ENCODE peak calls at places on chromosome 19, in ten cellular contexts. Y is esophagus squamous epithelium; G is stimulated activated CD8-positive, alpha-beta memory T cell treated with anti-CD3 and anti-CD28 coated beads, Interleukin-7, amount 100 ng/mL, for 1 hour; Z is AG09309; E is cardiac muscle cell; V is H9; Q is HFF-Myc; S is aorta; I is HAP-1; H is foreskin melanocyte. R is an unnamed sample.

GRCh38 chr19:33906578-33907335 is 110.1 kb downstream of the KCTD15 start:
- DNase-seq in Y (no peak), G (no peak), Z (no peak), E (peak; percentile 50), V (peak; percentile 58), Q (no peak), S (no peak), I (no peak), H (no peak), R (no peak)

GRCh38 chr19:15869109-15869555 is 28.7 kb downstream of the CYP4F2 start:
- DNase-seq in Y (no peak), G (no peak), Z (no peak), E (peak; percentile 48), V (no peak), Q (no peak), S (no peak), I (peak; percentile 37), H (peak; percentile 14), R (peak; percentile 99)

GRCh38 chr19:3683866-3684816 is 16.1 kb downstream of the PIP5K1C start:
- DNase-seq in Y (no peak), G (no peak), Z (no peak), E (peak; percentile 61), V (no peak), Q (no peak), S (no peak), I (no peak), H (no peak), R (no peak)

GRCh38 chr19:24140099-24140498 is 53.1 kb downstream of the ZNF254 start:
- DNase-seq in Y (no peak), G (no peak), Z (peak; percentile 31), E (peak; percentile 84), V (no peak), Q (peak; percentile 51), S (no peak), I (no peak), H (no peak), R (peak; percentile 14)

GRCh38 chr19:35168261-35168660 is 13.7 kb downstream of the FXYD5 start:
- DNase-seq in Y (no peak), G (no peak), Z (no peak), E (no peak), V (peak; percentile 19), Q (no peak), S (no peak), I (no peak), H (no peak), R (no peak)

GRCh38 chr19:14954071-14954655 is 12.9 kb downstream of the OR7C2 start:
- DNase-seq in Y (no peak), G (no peak), Z (no peak), E (no peak), V (peak; percentile 98), Q (no peak), S (no peak), I (no peak), H (no peak), R (no peak)

GRCh38 chr19:13899912-13900584 is 5.9 kb downstream of the BRME1 start:
- DNase-seq in Y (no peak), G (no peak), Z (no peak), E (no peak), V (no peak), Q (no peak), S (no peak), I (no peak), H (no peak), R (no peak)

GRCh38 chr19:7450243-7451223 is 38.3 kb downstream of the PEX11G start:
- DNase-seq in Y (no peak), G (no peak), Z (peak; percentile 13), E (peak; percentile 32), V (peak; percentile 59), Q (no peak), S (no peak), I (no peak), H (peak; percentile 46), R (no peak)

GRCh38 chr19:33156354-33156753 is 24.4 kb downstream of the WDR88 start:
- DNase-seq in Y (no peak), G (no peak), Z (no peak), E (peak; percentile 83), V (no peak), Q (no peak), S (no peak), I (no peak), H (no peak), R (peak; percentile 46)

GRCh38 chr19:51294977-51295375 is 16.5 kb upstream of the IGLON5 start:
- DNase-seq in Y (no peak), G (no peak), Z (no peak), E (no peak), V (no peak), Q (no peak), S (no peak), I (no peak), H (no peak), R (no peak)

GRCh38 chr19:45041125-45041524 is 2.3 kb downstream of the CLASRP start:
- DNase-seq in Y (no peak), G (no peak), Z (no peak), E (no peak), V (no peak), Q (no peak), S (no peak), I (no peak), H (no peak), R (no peak)

GRCh38 chr19:54164369-54165068 is 5.0 kb upstream of the LENG1 start:
- DNase-seq in Y (no peak), G (peak; percentile 19), Z (no peak), E (peak; percentile 59), V (peak; percentile 96), Q (no peak), S (peak; percentile 86), I (no peak), H (no peak), R (no peak)

GRCh38 chr19:40342644-40343311 is 5.4 kb downstream of the C19orf47 start:
- DNase-seq in Y (no peak), G (no peak), Z (no peak), E (no peak), V (no peak), Q (no peak), S (no peak), I (no peak), H (no peak), R (no peak)

GRCh38 chr19:2235396-2236284 is 489 bp downstream of the PLEKHJ1 start:
- DNase-seq in Y (no peak), G (no peak), Z (no peak), E (no peak), V (no peak), Q (no peak), S (no peak), I (peak; percentile 25), H (no peak), R (no peak)

GRCh38 chr19:35757231-35757748 is 461 bp upstream of the HSPB6 start:
- DNase-seq in Y (no peak), G (no peak), Z (peak; percentile 57), E (peak; percentile 98), V (no peak), Q (no peak), S (peak; percentile 93), I (no peak), H (peak; percentile 38), R (no peak)

GRCh38 chr19:44570984-44571684 is 41.7 kb upstream of the CEACAM20 start:
- DNase-seq in Y (no peak), G (peak; percentile 2), Z (peak; percentile 57), E (peak; percentile 90), V (peak; percentile 77), Q (peak; percentile 79), S (peak; percentile 54), I (peak; percentile 76), H (peak; percentile 57), R (peak; percentile 45)

GRCh38 chr19:11693505-11694499 is 44.9 kb downstream of the ZNF823 start:
- DNase-seq in Y (no peak), G (no peak), Z (peak; percentile 54), E (peak; percentile 66), V (peak; percentile 75), Q (peak; percentile 66), S (no peak), I (peak; percentile 43), H (peak; percentile 23), R (peak; percentile 50)

GRCh38 chr19:13460045-13460444 is 46.2 kb downstream of the CACNA1A start:
- DNase-seq in Y (no peak), G (no peak), Z (no peak), E (no peak), V (peak; percentile 30), Q (no peak), S (no peak), I (no peak), H (no peak), R (no peak)

GRCh38 chr19:18063463-18063862 is 23.3 kb downstream of the IL12RB1 start:
- DNase-seq in Y (no peak), G (no peak), Z (no peak), E (no peak), V (peak; percentile 73), Q (no peak), S (no peak), I (no peak), H (peak; percentile 50), R (no peak)

GRCh38 chr19:41232686-41233085 is 13.7 kb downstream of the AXL start:
- DNase-seq in Y (no peak), G (no peak), Z (no peak), E (no peak), V (no peak), Q (no peak), S (no peak), I (no peak), H (no peak), R (no peak)

GRCh38 chr19:27971071-27971470 is 1241.9 kb downstream of the UQCRFS1 start:
- DNase-seq in Y (no peak), G (no peak), Z (no peak), E (peak; percentile 3), V (peak; percentile 53), Q (no peak), S (no peak), I (no peak), H (no peak), R (no peak)

GRCh38 chr19:32720216-32720935 is 809 bp downstream of the TDRD12 start:
- DNase-seq in Y (no peak), G (no peak), Z (no peak), E (no peak), V (no peak), Q (no peak), S (no peak), I (no peak), H (no peak), R (no peak)